ENCODE peak calls at places on chromosomes 1 and 21, in seven cellular contexts. R is ovary, Z is lower lobe of right lung, K is anterior cingulate cortex, F is AG20443, J is A172, G is RWPE1. S is an unnamed sample.
A peak's percentile ranks its signal among the peaks of the same experiment; 100 is the strongest.

GRCh38 chr1:154206212-154206611 is at the start of gene CFAP141:
- DNase-seq in R (no peak), Z (no peak), K (no peak), F (no peak), J (no peak), G (peak; percentile 71), S (no peak)

GRCh38 chr1:94022471-94023189 is 98.3 kb downstream of the ABCA4 start:
- DNase-seq in R (no peak), Z (no peak), K (no peak), F (peak; percentile 92), J (no peak), G (no peak), S (peak; percentile 86)

GRCh38 chr1:151003175-151003574 is 3.5 kb downstream of the MINDY1 start:
- DNase-seq in R (no peak), Z (no peak), K (no peak), F (no peak), J (no peak), G (no peak), S (no peak)

GRCh38 chr21:15667010-15667409 is 62.8 kb upstream of the USP25 start:
- DNase-seq in R (no peak), Z (no peak), K (no peak), F (peak; percentile 38), J (no peak), G (peak; percentile 74), S (peak; percentile 66)

GRCh38 chr1:247362074-247362597 is 30.5 kb upstream of the ZNF496 start:
- DNase-seq in R (no peak), Z (no peak), K (no peak), F (no peak), J (no peak), G (no peak), S (no peak)

GRCh38 chr1:24567792-24568388 is 12.0 kb downstream of the NCMAP start:
- DNase-seq in R (no peak), Z (peak; percentile 86), K (no peak), F (no peak), J (no peak), G (no peak), S (peak; percentile 19)

GRCh38 chr1:93588206-93588605 is 93.4 kb downstream of the BCAR3 start:
- DNase-seq in R (no peak), Z (no peak), K (no peak), F (no peak), J (no peak), G (no peak), S (no peak)

GRCh38 chr1:178953034-178953433 is 72.7 kb upstream of the FAM20B start:
- DNase-seq in R (peak; percentile 68), Z (no peak), K (no peak), F (no peak), J (no peak), G (no peak), S (no peak)

GRCh38 chr1:229108598-229109201 is 162.2 kb upstream of the RAB4A start:
- DNase-seq in R (no peak), Z (no peak), K (no peak), F (no peak), J (no peak), G (no peak), S (no peak)

GRCh38 chr1:180343931-180344406 is 113.9 kb downstream of the LHX4 start:
- DNase-seq in R (no peak), Z (no peak), K (peak; percentile 16), F (peak; percentile 10), J (no peak), G (no peak), S (peak; percentile 75)

GRCh38 chr1:172109357-172109756 is 268.1 kb downstream of the DNM3 start:
- DNase-seq in R (no peak), Z (no peak), K (no peak), F (peak; percentile 33), J (no peak), G (no peak), S (no peak)

GRCh38 chr21:28113718-28114117 is 879.0 kb downstream of the LTN1 start:
- DNase-seq in R (no peak), Z (no peak), K (no peak), F (no peak), J (no peak), G (no peak), S (no peak)

GRCh38 chr21:44975720-44976555 is 36.1 kb downstream of the SLX9 start:
- DNase-seq in R (no peak), Z (no peak), K (no peak), F (no peak), J (no peak), G (no peak), S (no peak)

GRCh38 chr21:25708467-25709065 is 26.1 kb downstream of the ATP5PF start:
- DNase-seq in R (peak; percentile 15), Z (no peak), K (peak; percentile 5), F (peak; percentile 52), J (peak; percentile 58), G (peak; percentile 33), S (peak; percentile 57)

GRCh38 chr1:222373831-222374603 is 173.9 kb downstream of the HHIPL2 start:
- DNase-seq in R (no peak), Z (no peak), K (no peak), F (no peak), J (peak; percentile 19), G (no peak), S (no peak)

GRCh38 chr21:45841033-45841432 is 140.5 kb upstream of the COL6A1 start:
- DNase-seq in R (no peak), Z (no peak), K (no peak), F (no peak), J (no peak), G (no peak), S (no peak)

GRCh38 chr1:40394456-40395172 is 21.1 kb downstream of the SMAP2 start:
- DNase-seq in R (no peak), Z (no peak), K (no peak), F (no peak), J (no peak), G (no peak), S (no peak)

GRCh38 chr1:159868766-159869165 is 6.3 kb upstream of the VSIG8 start:
- DNase-seq in R (no peak), Z (no peak), K (no peak), F (no peak), J (no peak), G (no peak), S (no peak)

GRCh38 chr1:234638832-234639799 is 29.1 kb upstream of the IRF2BP2 start:
- DNase-seq in R (no peak), Z (no peak), K (no peak), F (no peak), J (no peak), G (no peak), S (no peak)

GRCh38 chr1:227228201-227228600 is 90.1 kb downstream of the CDC42BPA start:
- DNase-seq in R (no peak), Z (no peak), K (no peak), F (no peak), J (no peak), G (no peak), S (no peak)

GRCh38 chr1:119838255-119838654 is 27.0 kb upstream of the REG4 start:
- DNase-seq in R (no peak), Z (no peak), K (no peak), F (no peak), J (no peak), G (no peak), S (peak; percentile 6)

GRCh38 chr1:19720973-19721372 is 56.3 kb downstream of the HTR6 start:
- DNase-seq in R (no peak), Z (no peak), K (no peak), F (no peak), J (no peak), G (no peak), S (no peak)

GRCh38 chr21:46597896-46598343 is 7.0 kb downstream of the S100B start:
- DNase-seq in R (no peak), Z (no peak), K (no peak), F (no peak), J (no peak), G (no peak), S (no peak)

GRCh38 chr1:2946291-2946690 is 75.0 kb upstream of the ACTRT2 start:
- DNase-seq in R (no peak), Z (no peak), K (no peak), F (no peak), J (no peak), G (no peak), S (no peak)

GRCh38 chr1:156904187-156904959 is 10.9 kb downstream of the PEAR1 start:
- DNase-seq in R (no peak), Z (peak; percentile 36), K (no peak), F (no peak), J (no peak), G (no peak), S (no peak)

GRCh38 chr1:27971674-27972073 is 11.9 kb downstream of the XKR8 start:
- DNase-seq in R (no peak), Z (no peak), K (peak; percentile 29), F (no peak), J (no peak), G (no peak), S (peak; percentile 19)

GRCh38 chr1:202199141-202199889 is 5.7 kb downstream of the LGR6 start:
- DNase-seq in R (no peak), Z (no peak), K (no peak), F (no peak), J (no peak), G (peak; percentile 68), S (peak; percentile 53)

GRCh38 chr1:81582467-81582986 is 218.2 kb upstream of the ADGRL2 start:
- DNase-seq in R (no peak), Z (no peak), K (no peak), F (no peak), J (no peak), G (no peak), S (no peak)

GRCh38 chr21:36584980-36585940 is 105.3 kb upstream of the CLDN14 start:
- DNase-seq in R (no peak), Z (no peak), K (no peak), F (no peak), J (no peak), G (no peak), S (no peak)

GRCh38 chr1:159132271-159132881 is 39.0 kb upstream of the CADM3 start:
- DNase-seq in R (peak; percentile 19), Z (peak; percentile 63), K (peak; percentile 4), F (peak; percentile 84), J (peak; percentile 54), G (peak; percentile 78), S (peak; percentile 92)

GRCh38 chr1:59747469-59748014 is 67.2 kb upstream of the HOOK1 start:
- DNase-seq in R (no peak), Z (no peak), K (no peak), F (no peak), J (no peak), G (no peak), S (no peak)

GRCh38 chr21:33855190-33855589 is 60.4 kb downstream of the ATP5PO start:
- DNase-seq in R (no peak), Z (no peak), K (no peak), F (no peak), J (no peak), G (no peak), S (no peak)

GRCh38 chr1:66371233-66372005 is 162.5 kb upstream of the SGIP1 start:
- DNase-seq in R (no peak), Z (no peak), K (no peak), F (peak; percentile 70), J (peak; percentile 32), G (no peak), S (no peak)

GRCh38 chr21:45075606-45076244 is 1.3 kb downstream of the ADARB1 start:
- DNase-seq in R (no peak), Z (no peak), K (no peak), F (no peak), J (no peak), G (no peak), S (no peak)

GRCh38 chr1:234326493-234327366 is 46.5 kb upstream of the COA6 start:
- DNase-seq in R (no peak), Z (no peak), K (no peak), F (peak; percentile 78), J (peak; percentile 62), G (peak; percentile 53), S (peak; percentile 82)

GRCh38 chr1:182811975-182812727 is 22.6 kb downstream of the NPL start:
- DNase-seq in R (no peak), Z (no peak), K (no peak), F (no peak), J (no peak), G (no peak), S (peak; percentile 19)